ENCODE peak calls at places on chromosomes 13 and 19, in six cellular contexts. J, Y, A, P, K and H are unnamed samples.

GRCh38 chr19:15479391-15480345 is at the start of gene PGLYRP2:
- DNase-seq in A (no peak), J (no peak), Y (no peak), P (no peak), K (no peak), H (no peak)

GRCh38 chr13:20780318-20780717 is 6.6 kb upstream of the EEF1AKMT1 start:
- DNase-seq in Y (no peak), P (no peak), A (no peak), K (no peak), J (no peak), H (no peak)

GRCh38 chr13:113901642-113902041 is 37.8 kb upstream of the GAS6 start:
- DNase-seq in J (no peak), P (no peak), Y (no peak), A (no peak), K (no peak), H (no peak)

GRCh38 chr19:13028027-13028426 is 32.8 kb downstream of the NFIX start:
- DNase-seq in P (no peak), J (no peak), K (no peak), A (no peak), Y (no peak), H (no peak)

GRCh38 chr19:51098366-51099069 is 9.7 kb downstream of the CTU1 start:
- DNase-seq in K (no peak), P (peak), Y (peak), A (no peak), J (no peak), H (no peak)

GRCh38 chr19:18364826-18365528 is 21.0 kb upstream of the GDF15 start:
- DNase-seq in A (peak), J (peak), P (no peak), K (peak), Y (no peak), H (peak)

GRCh38 chr19:27974082-27974513 is 1238.9 kb downstream of the UQCRFS1 start:
- DNase-seq in J (no peak), A (no peak), P (peak), K (peak), Y (no peak), H (peak)

GRCh38 chr13:77691871-77692270 is 5.6 kb upstream of the SLAIN1 start:
- DNase-seq in P (no peak), J (no peak), Y (no peak), K (no peak), A (no peak), H (no peak)

GRCh38 chr19:15251749-15252397 is 19.6 kb upstream of the EPHX3 start:
- DNase-seq in A (no peak), P (no peak), J (peak), Y (peak), K (peak), H (no peak)

GRCh38 chr19:41689993-41690800 is 2.1 kb upstream of the CEACAM7 start:
- DNase-seq in J (no peak), K (no peak), A (no peak), P (no peak), Y (no peak), H (no peak)

GRCh38 chr19:18294467-18294864 is 13.0 kb upstream of the JUND start:
- DNase-seq in P (peak), K (no peak), Y (peak), J (peak), A (no peak), H (peak)